ENCODE peak calls at places on chromosome 11, in four cellular contexts. Z is adrenal gland, U is mucosa of descending colon, L is skeletal muscle cell. J is an unnamed sample.

GRCh38 chr11:64970731-64971151 is 1.2 kb downstream of the MAJIN start:
- DNase-seq in Z (no peak), U (peak), L (no peak), J (peak)

GRCh38 chr11:104968856-104969776 is 742 bp upstream of the CASP4 start:
- DNase-seq in U (peak), Z (peak), L (no peak), J (peak)

GRCh38 chr11:11620251-11620965 is 1.4 kb downstream of the GALNT18 start:
- DNase-seq in Z (peak), L (no peak), U (peak), J (peak)

GRCh38 chr11:134361661-134362060 is 29.9 kb downstream of the GLB1L2 start:
- DNase-seq in Z (no peak), L (no peak), U (no peak), J (no peak)

GRCh38 chr11:8329961-8330361 is 66.3 kb upstream of the LMO1 start:
- DNase-seq in L (no peak), U (no peak), Z (no peak), J (no peak)

GRCh38 chr11:120710354-120711187 is 199.0 kb downstream of the GRIK4 start:
- DNase-seq in Z (peak), L (peak), U (peak), J (peak)

GRCh38 chr11:128772814-128773213 is 78.9 kb downstream of the FLI1 start:
- DNase-seq in L (no peak), Z (peak), U (peak), J (peak)

GRCh38 chr11:32510039-32510438 is 73.6 kb upstream of the EIF3M start:
- DNase-seq in Z (no peak), L (no peak), U (no peak), J (no peak)

GRCh38 chr11:75574698-75575265 is 12.7 kb downstream of the SERPINH1 start:
- DNase-seq in Z (no peak), L (no peak), U (no peak), J (no peak)

GRCh38 chr11:11691296-11692141 is 69.7 kb upstream of the GALNT18 start:
- DNase-seq in L (no peak), Z (no peak), U (no peak), J (no peak)

GRCh38 chr11:115244758-115245157 is 259.5 kb downstream of the CADM1 start:
- DNase-seq in U (no peak), Z (no peak), L (no peak), J (no peak)

GRCh38 chr11:94537051-94537600 is 6.6 kb upstream of the FUT4 start:
- DNase-seq in L (peak), Z (no peak), U (peak), J (peak)

GRCh38 chr11:78112588-78113275 is 26.7 kb downstream of the ALG8 start:
- DNase-seq in L (no peak), Z (no peak), U (no peak), J (no peak)

GRCh38 chr11:130641884-130642283 is 193.4 kb downstream of the ADAMTS15 start:
- DNase-seq in L (no peak), Z (no peak), U (no peak), J (no peak)

GRCh38 chr11:32137263-32137662 is 46.4 kb downstream of the RCN1 start:
- DNase-seq in U (no peak), Z (no peak), L (peak), J (no peak)

GRCh38 chr11:6736495-6737121 is 35.2 kb downstream of the OR2AG2 start:
- DNase-seq in Z (no peak), L (no peak), U (no peak), J (no peak)

GRCh38 chr11:106821291-106821690 is 197.0 kb downstream of the GUCY1A2 start:
- DNase-seq in Z (no peak), U (no peak), L (no peak), J (no peak)

GRCh38 chr11:14446701-14447169 is 52.9 kb downstream of the COPB1 start:
- DNase-seq in L (no peak), Z (no peak), U (no peak), J (no peak)

GRCh38 chr11:76564400-76564799 is 106.1 kb downstream of the LRRC32 start:
- DNase-seq in U (peak), L (no peak), Z (no peak), J (no peak)

GRCh38 chr11:692824-693414 is 2.1 kb downstream of the DEAF1 start:
- DNase-seq in Z (no peak), U (no peak), L (no peak), J (no peak)

GRCh38 chr11:694563-695331 is at the start of gene DEAF1:
- DNase-seq in Z (peak), L (peak), U (peak), J (peak)

GRCh38 chr11:693887-694562 is 997 bp downstream of the DEAF1 start:
- DNase-seq in Z (peak), L (no peak), U (peak), J (peak)

GRCh38 chr11:691710-692590 is 3.1 kb downstream of the DEAF1 start:
- DNase-seq in L (no peak), Z (no peak), U (no peak), J (no peak)

GRCh38 chr11:693415-693831 is 1.6 kb downstream of the DEAF1 start:
- DNase-seq in Z (no peak), L (no peak), U (no peak), J (no peak)
- H3K4me3 ChIP-seq in Z (no peak), L (peak), U (no peak), J (no peak)

GRCh38 chr11:80082386-80082785 is 641.6 kb upstream of the TENM4 start:
- DNase-seq in L (no peak), Z (no peak), U (no peak), J (no peak)
- H3K4me3 ChIP-seq in L (no peak), Z (no peak), U (no peak), J (no peak)

DNA sequence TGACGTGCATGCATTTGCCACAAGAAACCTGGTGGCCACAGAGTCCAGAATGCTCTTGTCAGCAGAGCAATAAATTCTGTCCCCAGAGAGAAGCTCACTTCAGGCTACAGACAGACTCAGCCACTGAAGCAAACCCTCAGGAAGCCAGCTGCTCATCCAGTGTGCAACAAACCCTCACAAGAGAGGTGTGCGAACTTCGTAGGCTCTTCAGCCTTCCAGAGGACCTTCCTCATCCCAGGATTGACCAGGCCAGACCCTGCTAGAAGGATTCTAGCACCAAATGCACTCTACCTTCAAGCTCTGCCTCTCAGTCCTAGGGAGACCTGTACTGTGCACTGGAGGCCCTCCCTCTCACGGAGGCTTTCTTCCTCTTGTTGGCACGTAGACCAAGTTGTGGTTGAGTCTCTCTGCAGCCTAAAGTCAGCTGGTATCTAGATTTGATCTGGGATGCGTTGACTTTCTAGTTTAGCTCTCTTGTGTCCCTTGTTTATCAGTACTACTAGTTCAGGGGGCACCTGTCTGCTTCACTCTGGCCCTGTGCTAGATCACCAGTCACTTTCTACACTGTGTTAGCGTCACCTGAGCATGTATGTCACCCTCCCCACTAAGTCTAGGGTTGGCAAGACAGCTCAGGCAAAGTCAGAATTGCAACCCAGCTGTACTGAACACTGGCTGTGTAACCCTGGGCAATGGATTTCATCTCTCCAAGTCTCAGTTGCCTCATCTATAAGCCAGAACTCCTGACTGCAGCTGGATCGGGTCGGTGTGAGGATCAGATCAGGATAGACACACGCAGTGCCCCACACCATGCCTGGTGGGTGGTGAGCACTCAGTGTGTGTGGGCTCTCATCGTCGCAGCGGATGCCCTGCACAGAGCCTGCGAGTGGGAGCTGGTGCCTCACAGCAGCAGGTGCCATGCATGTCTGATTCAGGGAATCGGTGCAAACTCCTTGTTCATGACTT is 22.1 kb upstream of the TMPRSS13 start:
- DNase-seq in L (no peak), U (no peak), Z (no peak), J (peak)
- H3K4me3 ChIP-seq in L (no peak), U (no peak), Z (no peak), J (no peak)

GRCh38 chr11:45285289-45285828 is 782 bp downstream of the SYT13 start:
- DNase-seq in U (peak), Z (no peak), L (no peak), J (no peak)
- H3K4me3 ChIP-seq in U (no peak), Z (no peak), L (no peak), J (no peak)

DNA sequence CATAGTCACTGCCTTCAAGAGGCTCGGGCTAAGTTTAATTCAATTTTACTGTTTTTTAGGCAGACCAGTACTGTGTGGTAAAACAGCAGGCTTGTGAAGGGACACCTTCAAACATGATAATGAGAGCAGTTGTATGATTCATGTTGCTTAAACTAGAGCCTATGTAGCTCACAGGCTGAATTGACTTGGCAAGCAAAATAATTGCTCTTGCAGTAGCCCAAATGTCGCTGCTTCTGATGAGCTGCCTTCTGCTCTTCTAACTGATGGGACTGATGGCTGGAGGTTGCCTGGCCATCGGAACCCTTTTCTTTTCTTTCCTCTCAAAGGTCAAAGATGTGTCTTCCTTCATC is 137.6 kb downstream of the MAML2 start:
- DNase-seq in L (no peak), U (no peak), Z (no peak), J (no peak)
- H3K4me3 ChIP-seq in L (no peak), U (no peak), Z (no peak), J (no peak)

GRCh38 chr11:122175316-122175715 is 59.3 kb upstream of the BLID start:
- DNase-seq in U (no peak), L (no peak), Z (no peak), J (no peak)

GRCh38 chr11:122170815-122171475 is 54.9 kb upstream of the BLID start:
- DNase-seq in Z (no peak), U (no peak), L (peak), J (no peak)

GRCh38 chr11:122173587-122173986 is 57.6 kb upstream of the BLID start:
- DNase-seq in U (no peak), Z (no peak), L (no peak), J (no peak)

GRCh38 chr11:122173074-122173450 is 57.0 kb upstream of the BLID start:
- DNase-seq in L (no peak), Z (no peak), U (no peak), J (no peak)

GRCh38 chr11:122172352-122173073 is 56.5 kb upstream of the BLID start:
- DNase-seq in U (no peak), Z (no peak), L (no peak), J (no peak)
- H3K4me3 ChIP-seq in U (no peak), Z (no peak), L (no peak), J (no peak)

DNA sequence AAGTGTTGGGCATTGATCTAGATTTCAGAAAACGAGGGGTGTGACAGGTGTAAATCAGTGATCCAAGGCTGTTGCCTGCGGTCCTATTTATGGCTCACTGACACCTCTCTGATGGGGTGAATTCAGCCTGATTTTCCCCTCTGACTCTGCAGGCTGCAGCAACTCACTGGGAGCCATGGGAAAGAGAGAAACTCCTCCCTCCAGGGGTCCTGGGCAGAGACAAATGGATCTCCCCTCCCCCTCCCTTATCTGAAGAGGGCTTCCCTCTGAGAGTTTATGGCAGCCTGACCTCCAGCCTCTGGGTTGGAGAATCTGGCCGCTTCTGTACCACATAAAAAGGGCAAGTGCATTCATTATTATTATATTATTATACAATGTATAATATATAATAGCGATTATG is 1.8 kb upstream of the PKNOX2 start:
- DNase-seq in L (no peak), Z (no peak), U (no peak), J (no peak)
- H3K4me3 ChIP-seq in L (no peak), Z (no peak), U (no peak), J (no peak)

DNA sequence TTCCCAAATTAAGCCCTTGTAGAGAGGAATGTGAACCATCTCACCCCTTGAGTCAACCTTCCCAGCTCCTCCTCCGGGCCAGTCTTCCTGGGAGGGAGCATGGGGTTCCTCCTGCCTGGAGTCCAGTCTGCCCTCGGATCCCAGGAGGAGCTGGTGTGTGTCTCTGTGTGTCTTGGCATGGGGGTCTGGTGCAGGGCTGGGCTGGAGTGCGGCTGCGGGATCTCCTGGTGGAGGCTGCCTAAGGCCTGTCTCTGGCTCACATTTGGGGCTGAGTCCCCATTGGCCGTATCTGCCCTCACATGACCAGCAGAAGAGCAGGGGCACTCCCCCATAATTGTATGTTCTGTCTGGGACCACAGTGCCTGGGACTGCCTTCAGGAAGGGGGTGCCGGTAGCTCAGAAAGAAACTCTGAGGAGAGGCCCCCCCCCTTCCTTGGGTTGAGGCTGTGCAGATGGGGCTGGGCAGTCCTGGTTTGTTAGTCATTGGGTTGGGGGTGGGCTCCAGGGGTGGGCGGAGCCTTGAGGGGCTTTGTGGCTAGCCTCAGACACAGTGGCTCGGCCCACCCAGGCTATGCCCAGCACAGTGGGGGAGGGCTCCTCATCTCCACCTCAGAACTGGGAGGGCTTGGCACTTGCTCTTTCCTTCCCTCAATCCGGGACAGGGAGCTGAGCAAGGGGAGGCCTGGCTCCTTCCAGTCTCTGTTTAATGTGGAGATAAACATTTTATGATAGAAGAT is 2.9 kb downstream of the C1QTNF5 start:
- DNase-seq in U (peak), L (no peak), Z (no peak), J (no peak)
- H3K4me3 ChIP-seq in U (no peak), L (peak), Z (no peak), J (no peak)

GRCh38 chr11:848988-849824 is 6.6 kb downstream of the TSPAN4 start:
- DNase-seq in Z (no peak), L (no peak), U (no peak), J (no peak)
- H3K4me3 ChIP-seq in Z (no peak), L (peak), U (no peak), J (peak)

J was measured in small intestine.